ENCODE peak calls at places on chromosomes 5 and 9, in seven cellular contexts. L is fibroblast of lung, D is heart left ventricle, O is lung, K is psoas muscle, J is lower lobe of right lung, S is colonic mucosa. Q is an unnamed sample.

GRCh38 chr9:6171667-6172066 is 43.9 kb upstream of the IL33 start:
- DNase-seq in L (no peak), J (no peak), K (no peak), O (no peak), S (no peak), D (no peak), Q (no peak)

GRCh38 chr5:143033535-143034260 is 263.5 kb downstream of the ARHGAP26 start:
- DNase-seq in J (no peak), K (no peak), S (no peak), L (peak; percentile 98), D (no peak), O (no peak), Q (peak; percentile 54)

GRCh38 chr9:114497727-114498382 is 7.4 kb downstream of the WHRN start:
- DNase-seq in S (no peak), K (no peak), L (no peak), O (no peak), J (no peak), D (no peak), Q (no peak)

GRCh38 chr9:130872912-130873503 is 23.6 kb downstream of the QRFP start:
- DNase-seq in L (no peak), K (peak; percentile 75), J (no peak), O (no peak), S (peak; percentile 92), D (no peak), Q (no peak)

GRCh38 chr5:120568716-120569115 is 104.6 kb downstream of the PRR16 start:
- DNase-seq in L (peak; percentile 24), J (no peak), K (no peak), D (no peak), O (no peak), S (no peak), Q (no peak)

GRCh38 chr9:80320916-80321315 is 749.2 kb downstream of the TLE4 start:
- DNase-seq in S (no peak), K (no peak), D (no peak), O (no peak), L (peak; percentile 82), J (no peak), Q (peak; percentile 19)

GRCh38 chr5:93723005-93723404 is 18.4 kb downstream of the POU5F2 start:
- DNase-seq in S (no peak), K (no peak), D (no peak), L (no peak), J (no peak), O (no peak), Q (peak; percentile 20)

GRCh38 chr9:125161284-125161918 is 18.1 kb upstream of the SCAI start:
- DNase-seq in K (no peak), S (no peak), L (peak; percentile 38), J (no peak), D (no peak), O (no peak), Q (no peak)

GRCh38 chr5:80973027-80973426 is 12.9 kb downstream of the RASGRF2 start:
- DNase-seq in K (no peak), D (no peak), O (no peak), S (no peak), L (no peak), J (no peak), Q (no peak)

GRCh38 chr5:142015781-142016533 is 3.1 kb upstream of the GNPDA1 start:
- DNase-seq in D (no peak), L (peak; percentile 63), J (no peak), O (no peak), S (peak; percentile 33), K (no peak), Q (no peak)

GRCh38 chr5:68216737-68217231 is 1.2 kb downstream of the PIK3R1 start:
- DNase-seq in L (peak; percentile 34), S (no peak), K (no peak), D (no peak), J (no peak), O (no peak), Q (no peak)

GRCh38 chr5:157025093-157025698 is 33.7 kb downstream of the HAVCR1 start:
- DNase-seq in L (no peak), S (no peak), D (no peak), K (no peak), O (no peak), J (no peak), Q (no peak)

GRCh38 chr5:33341316-33341715 is 99.4 kb upstream of the TARS1 start:
- DNase-seq in O (no peak), L (no peak), J (no peak), D (no peak), K (no peak), S (no peak), Q (no peak)

GRCh38 chr5:78221964-78222451 is 72.5 kb downstream of the AP3B1 start:
- DNase-seq in L (no peak), J (no peak), K (no peak), S (no peak), D (no peak), O (no peak), Q (peak; percentile 5)

GRCh38 chr5:113047234-113047633 is 70.6 kb downstream of the DCP2 start:
- DNase-seq in L (peak; percentile 84), O (no peak), J (no peak), S (no peak), D (no peak), K (no peak), Q (no peak)

GRCh38 chr9:2602704-2603116 is 18.9 kb upstream of the VLDLR start:
- DNase-seq in S (no peak), J (no peak), K (no peak), L (no peak), O (no peak), D (no peak), Q (peak; percentile 38)

GRCh38 chr5:163410505-163410904 is 26.9 kb upstream of the CCNG1 start:
- DNase-seq in D (no peak), S (no peak), O (no peak), K (no peak), L (no peak), J (no peak), Q (no peak)

GRCh38 chr5:79448336-79448735 is 65.6 kb downstream of the HOMER1 start:
- DNase-seq in L (peak; percentile 83), S (no peak), K (no peak), J (no peak), O (no peak), D (no peak), Q (no peak)

DNA sequence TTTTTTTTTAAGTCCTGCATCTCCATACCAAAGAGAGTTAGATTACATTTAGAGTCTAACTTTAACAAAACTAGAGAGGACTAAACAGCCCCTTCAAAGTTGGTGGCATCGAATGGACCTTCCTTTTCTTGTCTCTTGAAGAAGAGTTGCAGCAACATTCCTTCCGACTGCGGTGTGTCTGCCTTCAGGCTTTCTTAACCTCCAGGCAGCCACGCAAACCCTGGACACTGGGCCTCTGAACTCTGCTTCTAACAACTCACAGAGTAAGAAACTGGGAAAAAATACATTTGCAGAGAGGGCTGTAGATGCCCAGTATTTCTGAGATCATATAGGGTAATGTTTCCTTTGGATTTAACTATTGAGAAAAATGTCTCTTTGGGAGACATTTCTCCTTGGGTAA is 120.5 kb upstream of the MAST4 start:
- DNase-seq in S (no peak), O (no peak), K (no peak), D (no peak), J (no peak), L (no peak), Q (no peak)
- H3K27ac ChIP-seq in S (no peak overlapping the region), O (no peak overlapping the region), K (no peak overlapping the region), D (no peak overlapping the region), J (no peak overlapping the region), L (no peak overlapping the region), Q (no peak overlapping the region)

DNA sequence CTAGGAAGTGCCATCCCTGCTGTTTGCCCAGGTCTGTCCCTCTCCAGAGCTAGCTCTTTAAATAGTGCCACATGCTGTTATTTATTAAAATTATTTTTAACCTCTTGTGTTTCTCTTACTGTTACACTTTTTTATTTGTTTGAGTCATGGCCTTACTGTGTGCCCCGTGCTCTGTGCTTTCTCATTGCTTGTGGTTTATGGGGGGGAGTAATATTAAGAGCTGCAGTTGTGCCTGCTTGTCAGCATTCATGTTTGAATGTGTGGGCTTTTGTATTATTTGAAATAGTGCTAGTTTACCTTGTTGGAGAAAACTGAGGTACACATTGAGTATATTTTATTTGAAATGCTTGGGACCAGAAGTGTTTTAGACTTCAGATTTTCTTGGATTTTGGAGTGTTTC is 65.5 kb downstream of the ICE1 start:
- DNase-seq in K (no peak), L (no peak), D (no peak), O (no peak), J (no peak), S (no peak), Q (peak; percentile 31)
- H3K36me3 ChIP-seq in K (peaks cover 38% of the 10 kb centered on the region), L (peaks cover 2% of the 10 kb centered on the region), D (no peaks in the 10 kb centered on the region), O (peaks cover 9% of the 10 kb centered on the region), J (peaks cover 64% of the 10 kb centered on the region), S (no peaks in the 10 kb centered on the region), Q (no peaks in the 10 kb centered on the region)

DNA sequence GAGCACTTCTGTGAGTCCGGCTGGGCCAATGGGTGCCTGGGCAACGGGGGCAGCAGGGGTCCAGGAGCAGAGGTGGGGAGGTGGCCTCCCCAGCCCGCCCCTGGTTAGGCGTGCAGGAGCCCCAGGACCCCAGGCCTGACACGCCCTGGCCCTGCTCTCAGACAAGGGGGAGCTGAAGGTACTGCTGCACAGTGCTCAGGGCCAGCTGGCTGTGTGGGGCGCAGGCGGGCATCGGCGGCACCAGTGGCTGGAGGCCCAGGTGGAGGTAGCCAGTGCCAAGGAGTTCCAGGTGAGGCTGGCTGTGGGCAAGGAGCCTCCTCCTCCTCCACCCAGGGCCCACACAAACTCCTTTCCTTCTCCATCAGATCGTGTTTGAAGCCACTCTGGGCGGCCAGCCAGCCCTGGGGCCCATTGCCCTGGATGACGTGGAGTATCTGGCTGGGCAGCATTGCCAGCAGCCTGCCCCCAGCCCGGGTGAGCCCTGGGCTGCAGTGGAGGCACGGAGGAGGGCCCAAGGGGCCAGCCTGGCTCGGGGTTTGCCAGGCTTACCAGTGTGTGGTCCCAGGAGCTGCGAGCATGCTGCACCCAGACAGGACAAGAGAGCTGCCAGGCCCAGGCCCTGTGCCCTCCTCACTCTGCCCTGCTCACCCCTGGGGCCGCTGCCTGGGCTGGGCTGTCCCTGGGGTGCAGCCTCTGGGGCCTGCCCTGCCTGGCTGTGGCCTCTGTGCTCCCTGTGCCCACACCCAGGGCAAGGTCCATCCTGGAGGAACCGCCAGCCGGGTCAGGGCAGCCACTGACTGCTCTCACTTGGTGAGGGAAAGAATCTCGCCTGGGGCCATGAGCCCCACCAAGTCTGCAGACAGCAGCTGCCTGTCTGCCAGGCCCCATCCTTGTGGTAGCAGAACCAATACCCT is 7.0 kb downstream of the MAMDC4 start:
- DNase-seq in O (no peak), L (peak; percentile 45), J (peak; percentile 70), S (peak; percentile 94), D (peak; percentile 76), K (peak; percentile 74), Q (no peak)
- H3K27me3 ChIP-seq in O (no peaks in the 10 kb centered on the region), L (no peaks in the 10 kb centered on the region), J (no peaks in the 10 kb centered on the region), S (no peaks in the 10 kb centered on the region), D (no peaks in the 10 kb centered on the region), K (no peaks in the 10 kb centered on the region), Q (no peaks in the 10 kb centered on the region)

DNA sequence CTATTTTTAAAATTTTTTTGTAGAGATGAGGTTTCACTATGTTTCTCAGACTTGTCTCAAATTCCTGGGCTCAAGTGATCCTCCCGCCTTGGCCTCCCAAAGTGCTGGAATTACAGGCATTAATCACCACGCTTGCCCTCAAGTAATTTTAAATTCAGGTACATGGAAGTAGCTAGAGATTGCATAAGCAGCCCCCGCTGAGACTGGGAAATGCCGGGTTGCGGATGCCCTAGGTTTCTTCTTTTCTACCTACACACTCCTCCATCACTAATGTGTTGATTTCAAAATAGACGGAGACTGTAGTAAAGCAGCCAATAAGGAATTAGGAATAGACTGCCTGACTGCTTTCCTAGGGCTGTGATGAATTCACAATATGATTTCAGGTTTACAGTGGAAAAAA is 202.4 kb downstream of the FANCC start:
- DNase-seq in J (peak; percentile 18), K (no peak), L (no peak), S (no peak), D (no peak), O (no peak), Q (no peak)
- H3K27ac ChIP-seq in J (no peak overlapping the region), K (no peak overlapping the region), L (no peak overlapping the region), S (no peak overlapping the region), D (no peak overlapping the region), O (no peak overlapping the region), Q (no peak overlapping the region)

Q was measured in SJCRH30.